ENCODE peak calls at places on chromosomes 6 and 20, in six cellular contexts. W is heart right ventricle; I is cardiac fibroblast; C is CD8-positive, alpha-beta T cell; L is neural crest cell; Y is glutamatergic neuron. K is an unnamed sample.

GRCh38 chr6:13769655-13770053 is 44.7 kb downstream of the MCUR1 start:
- DNase-seq in W (peak), I (no peak), C (peak), L (no peak), Y (no peak), K (no peak)

GRCh38 chr6:28474441-28475219 is 31.3 kb upstream of the ZSCAN23 start:
- DNase-seq in W (no peak), I (peak), C (no peak), L (peak), Y (no peak), K (peak)

GRCh38 chr6:166351715-166352285 is 9.5 kb upstream of the SFT2D1 start:
- DNase-seq in W (no peak), I (peak), C (no peak), L (no peak), Y (no peak), K (peak)

GRCh38 chr6:15524736-15525401 is 138.0 kb downstream of the DTNBP1 start:
- DNase-seq in W (no peak), I (no peak), C (no peak), L (no peak), Y (no peak), K (no peak)

GRCh38 chr6:70524721-70525286 is 41.9 kb upstream of the SDHAF4 start:
- DNase-seq in W (no peak), I (no peak), C (no peak), L (no peak), Y (no peak), K (no peak)

GRCh38 chr6:101607286-101607685 is 213.8 kb downstream of the GRIK2 start:
- DNase-seq in W (no peak), I (no peak), C (no peak), L (no peak), Y (no peak), K (no peak)

GRCh38 chr6:3506751-3507388 is 50.0 kb upstream of the SLC22A23 start:
- DNase-seq in W (no peak), I (no peak), C (no peak), L (no peak), Y (no peak), K (peak)

GRCh38 chr6:680666-681374 is 12.1 kb downstream of the EXOC2 start:
- DNase-seq in W (no peak), I (no peak), C (no peak), L (no peak), Y (no peak), K (no peak)

GRCh38 chr6:36984581-36985383 is 1.2 kb downstream of the MTCH1 start:
- DNase-seq in W (no peak), I (peak), C (peak), L (peak), Y (peak), K (peak)

GRCh38 chr20:20785226-20785625 is 72.8 kb upstream of the RALGAPA2 start:
- DNase-seq in W (no peak), I (no peak), C (no peak), L (no peak), Y (no peak), K (no peak)

GRCh38 chr6:68233623-68234022 is 401.5 kb upstream of the ADGRB3 start:
- DNase-seq in W (no peak), I (peak), C (no peak), L (no peak), Y (no peak), K (no peak)

GRCh38 chr6:120945905-120946594 is 388.2 kb downstream of the TBC1D32 start:
- DNase-seq in W (no peak), I (no peak), C (no peak), L (no peak), Y (no peak), K (no peak)

GRCh38 chr6:152267967-152268845 is 369.0 kb downstream of the SYNE1 start:
- DNase-seq in W (no peak), I (peak), C (no peak), L (no peak), Y (no peak), K (peak)

GRCh38 chr6:53718597-53719460 is 53.3 kb upstream of the KLHL31 start:
- DNase-seq in W (no peak), I (peak), C (peak), L (no peak), Y (no peak), K (peak)

GRCh38 chr6:106608080-106608668 is 21.1 kb downstream of the RTN4IP1 start:
- DNase-seq in W (no peak), I (peak), C (no peak), L (peak), Y (no peak), K (peak)

GRCh38 chr6:106612956-106613516 is 16.3 kb downstream of the RTN4IP1 start:
- DNase-seq in W (no peak), I (no peak), C (no peak), L (no peak), Y (no peak), K (no peak)

GRCh38 chr6:106613590-106613989 is 15.7 kb downstream of the RTN4IP1 start:
- DNase-seq in W (no peak), I (no peak), C (no peak), L (no peak), Y (no peak), K (no peak)

GRCh38 chr6:106609699-106610098 is 19.6 kb downstream of the RTN4IP1 start:
- DNase-seq in W (no peak), I (no peak), C (no peak), L (no peak), Y (peak), K (no peak)

DNA sequence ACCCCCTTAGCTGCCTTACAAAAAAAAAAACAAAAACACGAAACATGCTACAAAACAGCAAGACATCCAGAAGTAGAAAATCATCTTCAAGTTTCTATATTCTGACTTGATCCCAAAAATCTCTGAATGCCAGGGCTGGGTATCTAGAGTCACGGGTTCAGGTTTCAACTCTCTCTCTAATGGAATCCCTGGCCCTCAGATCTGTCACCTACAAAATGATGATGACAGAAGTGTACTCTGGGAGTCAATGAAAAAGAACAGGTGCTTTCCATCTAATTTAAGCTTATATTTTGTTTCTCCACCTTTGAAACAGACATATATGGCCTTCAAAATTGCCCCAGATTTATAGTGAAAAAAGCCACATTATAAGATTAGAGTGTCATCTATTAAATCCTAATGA is 18.3 kb downstream of the RTN4IP1 start:
- DNase-seq in W (no peak), I (no peak), C (no peak), L (no peak), Y (no peak), K (no peak)
- TF ChIP-seq CTCF in W (no peak), I (no peak), C (no peak), L (no peak), Y (no peak), K (no peak)

GRCh38 chr6:109443425-109443950 is 3.0 kb downstream of the SMPD2 start:
- DNase-seq in W (no peak), I (no peak), C (no peak), L (no peak), Y (no peak), K (no peak)

GRCh38 chr6:109442393-109442924 is 1.9 kb downstream of the SMPD2 start:
- DNase-seq in W (no peak), I (no peak), C (no peak), L (no peak), Y (no peak), K (no peak)

GRCh38 chr6:109445382-109445781 is 4.9 kb downstream of the SMPD2 start:
- DNase-seq in W (no peak), I (no peak), C (no peak), L (no peak), Y (no peak), K (no peak)

GRCh38 chr6:109441069-109441816 is 719 bp downstream of the SMPD2 start:
- DNase-seq in W (peak), I (peak), C (peak), L (peak), Y (peak), K (peak)

DNA sequence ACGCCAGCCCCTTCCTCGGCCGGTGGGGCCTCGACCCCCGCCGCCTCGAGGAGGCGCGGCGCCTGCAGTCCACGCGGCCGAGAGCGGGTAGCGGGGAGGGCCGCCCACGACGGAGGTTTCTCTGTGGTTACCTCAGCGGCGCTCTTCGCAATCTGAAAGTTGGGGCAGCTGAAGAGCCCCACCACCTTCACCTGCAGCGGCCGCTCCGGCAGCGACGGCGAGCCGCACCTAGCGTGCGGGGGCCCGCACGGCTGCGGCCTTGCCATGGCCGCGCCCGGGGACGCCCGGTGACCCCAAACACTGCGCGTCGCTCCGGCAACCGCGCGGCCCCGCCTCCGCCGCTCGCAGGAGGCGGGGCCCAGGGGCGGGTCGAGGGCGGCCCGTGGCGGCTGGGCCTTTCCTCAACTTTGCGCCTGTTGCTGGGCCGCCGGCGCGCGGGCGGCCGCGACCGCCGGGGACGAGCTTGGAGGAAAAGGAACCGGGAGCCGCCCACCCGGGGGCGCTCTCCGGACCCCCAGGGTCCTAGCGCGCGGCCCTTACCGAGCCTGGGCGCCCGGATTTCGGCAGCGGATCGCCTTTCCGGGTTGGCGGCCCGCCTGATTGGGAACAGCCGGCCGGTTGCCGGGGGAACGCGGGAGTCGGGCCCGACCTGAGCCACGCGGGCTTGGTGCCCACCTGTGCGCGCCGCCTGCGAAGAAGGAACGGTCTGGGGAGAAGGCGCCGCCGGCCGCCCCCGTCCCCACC is at the start of the genes PPIL6 and SMPD2:
- DNase-seq in W (peak), I (peak), C (peak), L (peak), Y (peak), K (peak)
- TF ChIP-seq CTCF in W (peak), I (no peak), C (peak), L (peak), Y (peak), K (peak)

GRCh38 chr6:34272022-34272926 is 23.5 kb upstream of the SMIM29 start:
- DNase-seq in W (peak), I (no peak), C (no peak), L (no peak), Y (no peak), K (no peak)
- TF ChIP-seq CTCF in W (no peak), I (no peak), C (no peak), L (no peak), Y (peak), K (no peak)

DNA sequence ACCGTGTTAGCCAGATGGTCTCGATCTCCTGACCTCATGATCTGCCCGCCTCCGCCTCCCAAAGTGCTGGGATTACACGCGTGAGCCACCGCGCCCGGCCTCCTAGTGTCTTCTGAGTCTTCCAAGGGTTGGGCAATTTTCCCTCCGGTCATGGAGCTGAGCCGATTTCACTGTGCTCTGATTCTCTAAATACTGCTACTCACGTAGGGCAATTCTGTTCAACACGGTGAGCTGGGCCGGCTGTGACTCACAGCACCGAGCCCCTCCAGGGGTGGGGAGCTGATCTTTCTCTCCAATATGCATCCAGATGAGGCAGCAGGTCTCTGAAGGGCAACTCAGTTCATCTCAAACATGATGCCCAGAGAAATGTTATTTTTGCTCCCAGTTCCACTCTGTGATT is 71.6 kb upstream of the CD93 start:
- DNase-seq in W (no peak), I (no peak), C (no peak), L (no peak), Y (no peak), K (no peak)
- TF ChIP-seq CTCF in W (no peak), I (no peak), C (no peak), L (no peak), Y (no peak), K (no peak)

GRCh38 chr6:114301596-114302219 is 41.1 kb downstream of the HS3ST5 start:
- DNase-seq in W (no peak), I (no peak), C (no peak), L (no peak), Y (no peak), K (no peak)

GRCh38 chr6:114310053-114310452 is 32.8 kb downstream of the HS3ST5 start:
- DNase-seq in W (no peak), I (no peak), C (no peak), L (no peak), Y (no peak), K (no peak)

GRCh38 chr6:114304304-114304887 is 38.4 kb downstream of the HS3ST5 start:
- DNase-seq in W (no peak), I (peak), C (no peak), L (no peak), Y (no peak), K (peak)
- TF ChIP-seq CTCF in W (peak), I (peak), C (no peak), L (peak), Y (peak), K (peak)

DNA sequence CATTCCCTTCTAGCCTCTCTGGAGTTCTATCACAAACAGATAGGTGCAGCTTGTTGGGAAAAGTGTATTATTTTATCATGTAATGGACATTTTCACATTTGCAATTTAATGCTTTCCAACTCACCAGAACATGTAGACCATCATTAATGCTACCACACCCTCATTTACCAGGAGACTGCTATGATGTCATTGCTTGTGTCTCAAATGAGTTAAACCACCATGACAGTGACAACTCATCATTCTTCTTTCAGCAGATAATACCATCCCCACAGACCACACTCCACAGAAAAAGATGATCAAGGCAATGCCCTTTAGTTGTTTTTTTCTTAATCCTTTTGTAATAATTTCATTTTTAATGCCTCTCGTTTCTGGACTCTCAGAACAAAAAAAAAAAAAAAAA is 168.7 kb downstream of the AIG1 start:
- DNase-seq in W (no peak), I (no peak), C (no peak), L (no peak), Y (no peak), K (no peak)
- TF ChIP-seq CTCF in W (no peak), I (no peak), C (no peak), L (no peak), Y (no peak), K (no peak)

DNA sequence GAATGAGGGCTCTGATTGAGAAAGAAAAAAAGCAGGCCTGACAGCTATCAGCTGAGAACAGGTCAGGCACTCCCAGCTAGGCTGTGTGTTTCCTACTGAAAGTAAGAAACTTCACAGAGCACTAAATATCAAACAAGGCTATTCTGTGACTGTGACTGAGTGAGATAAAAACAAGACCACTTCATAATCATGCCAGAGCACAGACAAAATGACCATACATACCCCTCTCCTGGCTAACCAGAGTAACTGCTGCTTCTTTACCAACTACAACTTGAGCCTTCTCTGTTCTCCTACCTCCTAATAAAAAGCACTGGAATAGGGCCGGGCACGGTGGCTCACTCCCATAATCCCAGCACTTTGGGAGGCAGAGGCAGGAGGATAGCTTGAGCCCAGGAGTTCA is 6.8 kb upstream of the BTN1A1 start:
- DNase-seq in W (no peak), I (peak), C (no peak), L (no peak), Y (no peak), K (peak)
- TF ChIP-seq CTCF in W (peak), I (peak), C (peak), L (peak), Y (no peak), K (peak)

DNA sequence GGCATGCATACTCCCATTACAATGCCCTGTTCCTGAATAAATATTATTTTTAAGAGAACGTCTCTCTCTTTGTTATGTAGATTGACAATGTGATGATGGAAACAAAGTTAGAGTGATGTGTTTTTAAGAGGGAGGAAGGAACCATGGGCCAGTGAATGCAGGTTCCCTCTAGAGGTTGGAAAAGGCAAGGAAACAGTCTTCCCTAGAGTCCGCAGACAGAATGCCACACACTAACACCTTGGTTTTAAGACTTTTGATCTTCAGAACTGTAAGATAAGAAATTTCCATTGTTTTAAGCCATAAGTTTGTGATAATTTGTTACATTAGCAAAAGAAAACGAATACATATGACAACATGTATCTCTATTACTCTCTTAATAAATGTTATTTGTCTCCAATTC is 4.7 kb upstream of the CENPW start:
- DNase-seq in W (no peak), I (no peak), C (no peak), L (no peak), Y (no peak), K (no peak)
- TF ChIP-seq CTCF in W (no peak), I (no peak), C (no peak), L (peak), Y (no peak), K (peak)

DNA sequence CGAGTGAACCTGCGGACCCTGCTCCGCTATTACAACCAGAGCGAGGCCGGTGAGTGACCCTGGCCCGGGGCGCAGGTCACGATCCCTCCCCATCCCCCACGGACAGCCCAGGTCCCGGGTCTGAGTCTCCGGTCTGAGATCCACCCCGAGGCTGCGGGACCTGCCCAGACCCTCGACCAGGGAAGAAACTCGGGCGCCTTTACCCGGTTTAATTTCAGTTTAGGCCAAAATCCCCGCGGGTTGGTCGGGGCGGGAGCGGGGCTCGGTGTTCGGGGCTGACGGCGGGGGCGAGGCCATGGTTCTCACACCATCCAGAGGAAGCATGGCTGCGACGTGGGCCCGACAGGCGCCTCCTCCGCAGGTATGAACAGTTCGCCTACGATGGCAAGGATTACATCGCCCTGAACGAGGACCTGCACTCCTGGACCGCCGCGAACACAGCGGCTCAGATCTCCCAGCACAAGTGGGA is 46.9 kb upstream of the TRIM26 start:
- DNase-seq in W (peak), I (no peak), C (peak), L (no peak), Y (peak), K (peak)
- TF ChIP-seq CTCF in W (no peak), I (no peak), C (no peak), L (peak), Y (no peak), K (no peak)

GRCh38 chr6:147366290-147366689 is 142.2 kb upstream of the SAMD5 start:
- DNase-seq in W (no peak), I (peak), C (no peak), L (no peak), Y (no peak), K (no peak)
- TF ChIP-seq CTCF in W (no peak), I (no peak), C (no peak), L (no peak), Y (no peak), K (no peak)